ENCODE peak calls at places on chromosome 6, in seven cellular contexts. F is IMR-90, V is mesenchymal stem cell, N is H9, P is H1, K is trophoblast cell, O is mesendoderm. G is an unnamed sample.

GRCh38 chr6:27871919-27872633 is 40.1 kb downstream of the OR2B2 start:
- DNase-seq in F (peak; percentile 97), V (peak; percentile 97), N (peak; percentile 79), P (peak; percentile 89), K (peak; percentile 88), O (peak; percentile 98), G (peak; percentile 95)

GRCh38 chr6:84508981-84509380 is 255.4 kb downstream of the TBX18 start:
- DNase-seq in F (no peak), V (no peak), N (no peak), P (no peak), K (no peak), O (peak; percentile 8), G (no peak)

GRCh38 chr6:30888472-30889137 is 4.3 kb downstream of the DDR1 start:
- DNase-seq in F (peak; percentile 58), V (peak; percentile 61), N (peak; percentile 16), P (no peak), K (no peak), O (peak; percentile 15), G (no peak)

GRCh38 chr6:107811591-107812218 is 12.4 kb downstream of the SCML4 start:
- DNase-seq in F (peak; percentile 21), V (peak; percentile 74), N (no peak), P (no peak), K (peak; percentile 89), O (no peak), G (no peak)

GRCh38 chr6:10582774-10583508 is 61.8 kb downstream of the GCNT2 start:
- DNase-seq in F (no peak), V (no peak), N (peak; percentile 68), P (no peak), K (no peak), O (peak; percentile 95), G (no peak)

GRCh38 chr6:21732731-21733130 is 139.2 kb downstream of the SOX4 start:
- DNase-seq in F (no peak), V (no peak), N (no peak), P (no peak), K (no peak), O (no peak), G (no peak)

GRCh38 chr6:73460044-73460443 is 1.5 kb upstream of the MTO1 start:
- DNase-seq in F (no peak), V (no peak), N (no peak), P (no peak), K (no peak), O (no peak), G (no peak)

GRCh38 chr6:154239392-154239791 is 117.2 kb downstream of the IPCEF1 start:
- DNase-seq in F (no peak), V (no peak), N (no peak), P (no peak), K (peak; percentile 21), O (no peak), G (no peak)

GRCh38 chr6:56484669-56485068 is 158.0 kb downstream of the DST start:
- DNase-seq in F (peak; percentile 81), V (peak; percentile 22), N (no peak), P (no peak), K (no peak), O (no peak), G (no peak)

GRCh38 chr6:39841291-39841690 is 49.1 kb downstream of the DAAM2 start:
- DNase-seq in F (peak; percentile 11), V (no peak), N (peak; percentile 36), P (no peak), K (no peak), O (peak; percentile 66), G (peak; percentile 6)

GRCh38 chr6:21664263-21665081 is 70.9 kb downstream of the SOX4 start:
- DNase-seq in F (no peak), V (peak; percentile 44), N (peak; percentile 73), P (peak; percentile 79), K (peak; percentile 25), O (peak; percentile 85), G (peak; percentile 42)

GRCh38 chr6:25635886-25636317 is 16.1 kb upstream of the SCGN start:
- DNase-seq in F (no peak), V (no peak), N (no peak), P (no peak), K (no peak), O (peak; percentile 66), G (peak; percentile 76)

GRCh38 chr6:170443151-170443662 is 109.9 kb downstream of the PSMB1 start:
- DNase-seq in F (no peak), V (no peak), N (peak; percentile 56), P (no peak), K (no peak), O (peak; percentile 63), G (no peak)

GRCh38 chr6:108541843-108542795 is 18.6 kb upstream of the FOXO3 start:
- DNase-seq in F (peak; percentile 87), V (peak; percentile 73), N (peak; percentile 74), P (peak; percentile 72), K (peak; percentile 72), O (peak; percentile 80), G (peak; percentile 75)

GRCh38 chr6:31851485-31851832 is 11.2 kb downstream of the NEU1 start:
- DNase-seq in F (peak; percentile 54), V (no peak), N (no peak), P (no peak), K (no peak), O (no peak), G (no peak)

GRCh38 chr6:49541210-49541724 is 9.2 kb upstream of the C6orf141 start:
- DNase-seq in F (peak; percentile 52), V (peak; percentile 90), N (no peak), P (no peak), K (peak; percentile 41), O (peak; percentile 40), G (no peak)

GRCh38 chr6:49540614-49541013 is 9.9 kb upstream of the C6orf141 start:
- DNase-seq in F (no peak), V (peak; percentile 49), N (no peak), P (no peak), K (no peak), O (no peak), G (no peak)

GRCh38 chr6:49541936-49542335 is 8.5 kb upstream of the C6orf141 start:
- DNase-seq in F (no peak), V (no peak), N (no peak), P (no peak), K (no peak), O (no peak), G (no peak)

GRCh38 chr6:49546371-49546770 is 4.1 kb upstream of the C6orf141 start:
- DNase-seq in F (no peak), V (no peak), N (no peak), P (no peak), K (no peak), O (no peak), G (no peak)

DNA sequence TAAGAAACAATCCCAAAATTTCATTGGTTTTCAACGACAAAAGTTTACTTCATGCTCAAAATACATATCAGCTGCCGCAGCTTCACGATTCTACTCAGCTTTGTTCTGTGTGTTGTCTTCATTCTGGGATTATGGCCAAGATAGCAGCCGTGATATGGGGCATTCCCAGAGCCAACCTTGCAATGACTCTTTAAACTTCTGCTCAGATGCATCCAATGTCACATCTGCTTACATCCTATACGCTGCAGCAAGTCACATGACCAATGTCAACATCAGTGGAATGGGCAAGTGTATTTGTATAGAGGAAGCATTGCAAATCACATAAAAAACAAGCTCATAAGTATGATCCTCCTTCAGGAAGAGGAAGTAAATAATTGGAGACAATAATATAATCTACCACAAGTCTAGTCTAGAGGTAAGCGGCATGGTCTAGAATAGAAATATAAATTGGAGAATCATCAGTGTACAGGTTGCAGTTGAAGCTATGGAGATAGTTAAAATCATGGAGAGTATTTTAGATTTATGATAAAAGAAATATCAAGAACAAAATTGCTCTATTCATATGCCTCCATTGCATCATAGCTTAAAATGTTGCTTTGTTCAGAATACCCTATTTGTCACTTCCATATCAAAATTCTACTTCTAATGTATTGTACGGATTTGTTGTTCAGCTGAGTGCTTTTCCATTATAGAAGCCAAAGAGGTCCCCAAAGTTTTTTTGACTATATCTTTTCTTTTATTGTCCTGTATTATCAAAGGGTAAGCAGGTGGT is 7.2 kb upstream of the C6orf141 start:
- DNase-seq in F (no peak), V (no peak), N (no peak), P (no peak), K (no peak), O (no peak), G (no peak)
- H3K27ac ChIP-seq in F (no peak overlapping the region), V (no peak overlapping the region), N (no peak overlapping the region), P (no peak overlapping the region), K (no peak overlapping the region), O (no peak overlapping the region), G (no peak overlapping the region)

DNA sequence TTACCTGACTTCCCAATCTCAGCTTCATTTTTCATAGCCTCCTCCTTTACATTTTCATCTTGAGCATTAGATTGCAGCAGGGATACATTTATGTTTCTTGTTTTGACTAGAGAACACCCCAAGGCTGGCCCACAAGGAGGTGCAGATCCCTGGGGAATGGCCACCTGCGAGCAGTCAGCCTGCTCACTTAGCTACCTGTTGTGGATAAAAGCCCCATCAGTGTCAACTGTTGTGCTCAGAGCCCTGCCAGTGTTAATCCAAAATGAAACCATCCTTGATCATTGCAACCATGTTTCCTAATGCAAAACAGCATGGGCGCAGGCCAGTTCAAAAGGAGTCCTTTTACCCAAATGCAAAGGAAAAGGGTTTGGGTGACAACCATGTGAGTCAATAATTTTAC is 50.8 kb downstream of the CNR1 start:
- DNase-seq in F (no peak), V (no peak), N (no peak), P (no peak), K (no peak), O (no peak), G (no peak)
- H3K4ac ChIP-seq in F (no peak overlapping the region), V (no peak overlapping the region), N (no peak overlapping the region), P (no peak overlapping the region), K (no peak overlapping the region), O (no peak overlapping the region), G (no peak overlapping the region)

GRCh38 chr6:79600313-79601019 is 30.7 kb upstream of the SH3BGRL2 start:
- DNase-seq in F (no peak), V (peak; percentile 11), N (no peak), P (no peak), K (no peak), O (no peak), G (no peak)
- H3K27ac ChIP-seq in F (no peak overlapping the region), V (no peak overlapping the region), N (no peak overlapping the region), P (no peak overlapping the region), K (no peak overlapping the region), O (no peak overlapping the region), G (no peak overlapping the region)

GRCh38 chr6:138374230-138374629 is 3.5 kb upstream of the SMIM28 start:
- DNase-seq in F (no peak), V (no peak), N (no peak), P (no peak), K (no peak), O (no peak), G (no peak)

GRCh38 chr6:138378463-138378862 is 758 bp downstream of the SMIM28 start:
- DNase-seq in F (no peak), V (no peak), N (no peak), P (no peak), K (no peak), O (peak; percentile 48), G (no peak)

GRCh38 chr6:138374815-138375214 is 2.9 kb upstream of the SMIM28 start:
- DNase-seq in F (no peak), V (no peak), N (no peak), P (no peak), K (no peak), O (no peak), G (no peak)

GRCh38 chr6:138377042-138377441 is 663 bp upstream of the SMIM28 start:
- DNase-seq in F (no peak), V (no peak), N (no peak), P (no peak), K (no peak), O (no peak), G (no peak)

DNA sequence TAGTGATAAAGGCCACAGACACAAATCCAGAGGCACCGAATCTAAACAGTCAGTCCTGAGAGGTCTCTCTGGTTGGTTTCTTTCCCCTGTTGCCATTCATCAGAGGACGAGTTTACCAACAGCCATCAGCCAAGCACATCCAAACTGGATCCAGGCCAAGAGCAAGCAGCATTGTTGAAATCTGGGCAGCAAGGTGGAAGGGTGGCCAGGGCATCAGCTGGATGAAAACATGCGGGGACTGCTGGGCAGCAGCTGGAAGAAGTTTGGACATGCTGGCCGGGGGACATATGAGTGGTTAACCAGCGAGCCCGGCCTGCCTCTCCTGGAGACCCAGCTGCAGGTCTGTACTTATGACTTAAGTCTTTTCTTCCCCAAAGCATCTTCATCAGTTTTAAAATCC is at the start of gene SMIM28:
- DNase-seq in F (no peak), V (no peak), N (no peak), P (no peak), K (no peak), O (no peak), G (no peak)
- H3K4ac ChIP-seq in F (no peak within 1 kb of the TSS), V (no peak within 1 kb of the TSS), N (no peak within 1 kb of the TSS), P (no peak within 1 kb of the TSS), K (no peak within 1 kb of the TSS), O (no peak within 1 kb of the TSS), G (no peak within 1 kb of the TSS)